ENCODE peak calls at places on chromosomes 7 and 10, in four cellular contexts. G, M, L and R are unnamed samples.

GRCh38 chr10:14815681-14816080 is 22.2 kb downstream of the CDNF start:
- DNase-seq in M (no peak), G (no peak), L (no peak), R (no peak)

GRCh38 chr7:102306916-102307677 is 20.4 kb downstream of the SH2B2 start:
- DNase-seq in L (no peak), M (peak), G (peak), R (no peak)

GRCh38 chr10:59560161-59560560 is 149.5 kb downstream of the SLC16A9 start:
- DNase-seq in L (no peak), G (no peak), M (no peak), R (no peak)

GRCh38 chr7:50632561-50633413 is 67.6 kb upstream of the DDC start:
- DNase-seq in G (peak), L (peak), M (no peak), R (peak)

GRCh38 chr10:113978802-113979201 is 64.9 kb upstream of the ADRB1 start:
- DNase-seq in M (no peak), G (no peak), L (no peak), R (no peak)

GRCh38 chr10:44976352-44977198 is 2.0 kb downstream of the DEPP1 start:
- DNase-seq in M (no peak), L (no peak), G (no peak), R (no peak)

GRCh38 chr7:25656581-25657026 is 428.3 kb upstream of the NPVF start:
- DNase-seq in G (no peak), L (no peak), M (no peak), R (no peak)

GRCh38 chr7:17913250-17913649 is 27.0 kb downstream of the SNX13 start:
- DNase-seq in G (no peak), L (no peak), M (no peak), R (no peak)

GRCh38 chr10:120431356-120431755 is 25.7 kb upstream of the PLPP4 start:
- DNase-seq in G (no peak), M (no peak), L (no peak), R (no peak)

GRCh38 chr7:150755473-150756099 is 18.4 kb downstream of the GIMAP5 start:
- DNase-seq in M (peak), L (no peak), G (no peak), R (no peak)

GRCh38 chr10:285216-285967 is 150.1 kb downstream of the ZMYND11 start:
- DNase-seq in L (no peak), G (no peak), M (no peak), R (no peak)

GRCh38 chr7:129222064-129222463 is 2.8 kb upstream of the AHCYL2 start:
- DNase-seq in G (no peak), L (no peak), M (no peak), R (no peak)

GRCh38 chr10:86067436-86068050 is 299.1 kb downstream of the GRID1 start:
- DNase-seq in M (no peak), L (no peak), G (no peak), R (no peak)

GRCh38 chr7:138982204-138982623 is 1.0 kb upstream of the KIAA1549 start:
- DNase-seq in L (peak), M (no peak), G (no peak), R (no peak)

GRCh38 chr10:132136097-132136521 is 50.6 kb upstream of the DPYSL4 start:
- DNase-seq in M (no peak), G (no peak), L (no peak), R (no peak)

GRCh38 chr10:79221110-79222051 is 125.9 kb upstream of the PPIF start:
- DNase-seq in M (no peak), L (no peak), G (no peak), R (peak)

GRCh38 chr7:84372155-84372621 is 177.6 kb upstream of the SEMA3A start:
- DNase-seq in M (no peak), L (no peak), G (no peak), R (no peak)

GRCh38 chr7:150877545-150877944 is 25.2 kb downstream of the AOC1 start:
- DNase-seq in M (no peak), L (no peak), G (no peak), R (no peak)

GRCh38 chr7:1028775-1029636 is 15.3 kb upstream of the GPR146 start:
- DNase-seq in L (no peak), G (peak), M (no peak), R (peak)

GRCh38 chr10:129891806-129892205 is 72.3 kb downstream of the EBF3 start:
- DNase-seq in G (no peak), M (no peak), L (no peak), R (no peak)

GRCh38 chr7:149760538-149760937 is 12.8 kb downstream of the ZNF467 start:
- DNase-seq in G (no peak), L (no peak), M (no peak), R (peak)

GRCh38 chr10:124417846-124418725 is 637 bp downstream of the OAT start:
- DNase-seq in G (peak), M (no peak), L (peak), R (peak)

GRCh38 chr10:103353281-103353680 is 2.3 kb upstream of the PCGF6 start:
- DNase-seq in M (no peak), G (peak), L (no peak), R (no peak)

GRCh38 chr7:133796778-133797177 is 330.4 kb upstream of the LRGUK start:
- DNase-seq in M (no peak), G (no peak), L (no peak), R (no peak)
- TF ChIP-seq BRCA1 in M (no peak), G (no peak), L (no peak), R (no peak)

GRCh38 chr10:126156012-126156411 is 232.3 kb downstream of the ADAM12 start:
- DNase-seq in M (no peak), L (no peak), G (no peak), R (no peak)
- TF ChIP-seq BRCA1 in M (no peak), L (no peak), G (no peak), R (no peak)

GRCh38 chr10:49760789-49761188 is 1.3 kb downstream of the OGDHL start:
- DNase-seq in M (no peak), L (no peak), G (no peak), R (no peak)
- TF ChIP-seq BRCA1 in M (no peak), L (no peak), G (no peak), R (no peak)

GRCh38 chr7:100088095-100088620 is 611 bp upstream of the COPS6 start:
- DNase-seq in L (no peak), G (no peak), M (no peak), R (no peak)

GRCh38 chr7:100085515-100085914 is 3.3 kb upstream of the COPS6 start:
- DNase-seq in L (no peak), G (no peak), M (no peak), R (no peak)

GRCh38 chr7:100088621-100089457 is at the start of gene COPS6:
- DNase-seq in M (no peak), G (peak), L (peak), R (peak)

GRCh38 chr7:100089458-100090201 is 861 bp downstream of the COPS6 start:
- DNase-seq in L (no peak), G (no peak), M (no peak), R (no peak)

DNA sequence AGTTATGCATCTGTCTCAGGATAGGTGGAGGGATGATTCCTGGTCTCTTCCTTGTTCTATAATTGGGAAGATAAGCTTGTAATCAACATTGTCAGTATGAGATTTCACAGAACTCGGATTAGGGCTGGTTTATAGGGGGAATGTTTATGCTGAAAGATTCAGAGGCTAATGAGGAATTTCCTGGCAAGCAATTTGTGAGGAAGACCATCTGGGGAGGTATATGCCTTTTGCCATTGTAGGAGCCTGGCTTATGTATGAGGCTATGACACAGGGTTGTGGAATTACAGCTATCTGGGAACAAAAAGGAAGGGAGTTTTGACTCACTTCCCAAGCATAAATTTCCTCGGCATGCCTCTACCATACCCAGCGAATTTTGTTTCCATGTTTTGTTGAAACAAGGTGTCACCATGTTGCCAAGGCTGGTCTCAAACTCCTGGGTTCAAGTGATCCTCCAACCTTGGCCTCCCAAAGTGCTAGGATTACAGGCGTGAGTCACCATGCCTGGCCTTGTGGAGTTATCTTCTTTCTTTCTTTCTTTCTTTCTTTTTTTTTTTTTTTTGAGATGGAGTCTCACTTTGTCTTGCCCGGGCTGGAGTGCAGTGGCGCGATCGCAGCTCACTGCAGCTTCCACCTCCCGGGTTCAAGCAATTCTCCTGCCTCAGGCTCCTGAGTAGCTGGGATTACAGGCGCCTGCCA is 1.6 kb upstream of the COPS6 start:
- DNase-seq in L (no peak), G (no peak), M (no peak), R (no peak)
- TF ChIP-seq BRCA1 in L (no peak), G (no peak), M (no peak), R (no peak)

GRCh38 chr7:28409716-28410627 is 2.3 kb upstream of the CREB5 start:
- DNase-seq in M (no peak), G (no peak), L (peak), R (no peak)

GRCh38 chr7:28411876-28412662 is at the start of gene CREB5:
- DNase-seq in G (no peak), M (no peak), L (no peak), R (no peak)

GRCh38 chr7:28408105-28408973 is 4.0 kb upstream of the CREB5 start:
- DNase-seq in G (no peak), M (no peak), L (peak), R (no peak)

GRCh38 chr7:28408974-28409715 is 3.2 kb upstream of the CREB5 start:
- DNase-seq in G (peak), M (no peak), L (peak), R (peak)

GRCh38 chr7:28410628-28411578 is 1.4 kb upstream of the CREB5 start:
- DNase-seq in G (no peak), M (no peak), L (peak), R (peak)
- TF ChIP-seq BRCA1 in G (no peak), M (no peak), L (no peak), R (no peak)

GRCh38 chr7:4831723-4832495 is 29.9 kb downstream of the PAPOLB start:
- DNase-seq in G (no peak), L (no peak), M (no peak), R (no peak)
- TF ChIP-seq BRCA1 in G (no peak), L (no peak), M (no peak), R (no peak)

GRCh38 chr7:97270280-97270679 is 152.8 kb downstream of the SDHAF3 start:
- DNase-seq in L (no peak), G (no peak), M (no peak), R (no peak)
- TF ChIP-seq BRCA1 in L (no peak), G (no peak), M (no peak), R (no peak)

GRCh38 chr10:72242675-72243074 is 26.6 kb upstream of the ASCC1 start:
- DNase-seq in M (no peak), L (no peak), G (no peak), R (no peak)
- TF ChIP-seq BRCA1 in M (no peak), L (no peak), G (no peak), R (no peak)

DNA sequence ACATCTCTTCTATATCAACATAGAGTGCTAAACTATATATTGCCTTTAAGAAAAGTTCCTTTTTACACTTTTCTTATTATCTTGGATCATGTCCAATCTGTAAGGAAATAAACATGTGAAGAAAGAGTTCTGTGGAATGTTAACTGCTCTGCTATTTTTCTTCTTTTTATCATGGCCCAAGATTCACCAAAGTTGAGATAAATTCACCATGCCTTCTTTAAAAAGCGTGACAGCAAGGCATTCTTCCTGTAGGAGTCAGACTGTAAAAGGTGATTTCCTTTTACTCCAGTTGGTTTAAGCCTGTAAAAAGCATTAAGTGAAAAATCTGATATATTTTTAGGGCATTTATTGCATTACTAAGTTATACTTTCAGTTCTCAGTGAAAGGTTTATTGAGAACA is 165.7 kb upstream of the FZD1 start:
- DNase-seq in M (no peak), G (no peak), L (no peak), R (no peak)
- TF ChIP-seq BRCA1 in M (no peak), G (no peak), L (no peak), R (no peak)

GRCh38 chr7:72281325-72281724 is 130.8 kb downstream of the CALN1 start:
- DNase-seq in L (no peak), G (no peak), M (no peak), R (no peak)

GRCh38 chr7:72283309-72283708 is 128.8 kb downstream of the CALN1 start:
- DNase-seq in G (no peak), M (no peak), L (no peak), R (no peak)

GRCh38 chr7:72292118-72292517 is 120.0 kb downstream of the CALN1 start:
- DNase-seq in M (no peak), L (no peak), G (no peak), R (peak)

GRCh38 chr7:72286486-72286885 is 125.7 kb downstream of the CALN1 start:
- DNase-seq in G (no peak), L (no peak), M (no peak), R (no peak)
- TF ChIP-seq BRCA1 in G (no peak), L (no peak), M (no peak), R (no peak)